ENCODE peak calls at places on chromosomes 16 and 17, in nine cellular contexts. A, P, R, H, F, W, S, M and Z are unnamed samples.

GRCh38 chr17:32490101-32490482 is 3.3 kb downstream of the CDK5R1 start:
- DNase-seq in A (no peak), P (no peak), R (no peak), H (no peak), F (no peak), W (no peak), S (no peak), M (no peak), Z (no peak)

GRCh38 chr17:74957935-74958549 is 14.5 kb downstream of the HID1 start:
- DNase-seq in A (peak; percentile 58), P (peak; percentile 74), R (peak; percentile 28), H (peak; percentile 92), F (peak; percentile 59), W (peak; percentile 78), S (peak; percentile 63), M (no peak), Z (peak; percentile 85)

GRCh38 chr16:52906271-52906670 is 146.4 kb downstream of the CHD9NB start:
- DNase-seq in A (no peak), P (no peak), R (no peak), H (no peak), F (no peak), W (no peak), S (no peak), M (no peak), Z (no peak)

GRCh38 chr17:51128089-51128488 is 7.4 kb upstream of the SPAG9 start:
- DNase-seq in A (no peak), P (no peak), R (no peak), H (no peak), F (no peak), W (no peak), S (peak; percentile 63), M (no peak), Z (no peak)

GRCh38 chr16:87407511-87408112 is 15.5 kb downstream of the MAP1LC3B start:
- DNase-seq in A (no peak), P (no peak), R (no peak), H (no peak), F (no peak), W (no peak), S (no peak), M (peak; percentile 84), Z (no peak)

GRCh38 chr17:79915850-79916430 is 76.7 kb upstream of the CBX4 start:
- DNase-seq in A (no peak), P (no peak), R (peak; percentile 28), H (peak; percentile 81), F (no peak), W (peak; percentile 52), S (peak; percentile 77), M (no peak), Z (no peak)

GRCh38 chr17:7313028-7313889 is 1.9 kb downstream of the GPS2 start:
- DNase-seq in A (no peak), P (no peak), R (peak; percentile 2), H (peak; percentile 57), F (no peak), W (no peak), S (peak; percentile 54), M (no peak), Z (peak; percentile 19)

GRCh38 chr17:30520436-30520835 is 43.2 kb downstream of the GOSR1 start:
- DNase-seq in A (no peak), P (no peak), R (peak; percentile 63), H (no peak), F (no peak), W (no peak), S (no peak), M (no peak), Z (no peak)

GRCh38 chr16:84423416-84423837 is 55.1 kb downstream of the ATP2C2 start:
- DNase-seq in A (no peak), P (no peak), R (peak; percentile 52), H (peak; percentile 50), F (no peak), W (no peak), S (peak; percentile 80), M (peak; percentile 11), Z (no peak)

GRCh38 chr17:78349831-78350631 is 9.8 kb downstream of the SOCS3 start:
- DNase-seq in A (no peak), P (no peak), R (no peak), H (no peak), F (no peak), W (no peak), S (no peak), M (no peak), Z (no peak)

GRCh38 chr17:79837888-79838540 is 1.2 kb downstream of the CBX4 start:
- DNase-seq in A (no peak), P (no peak), R (no peak), H (no peak), F (no peak), W (peak; percentile 34), S (no peak), M (no peak), Z (no peak)

GRCh38 chr16:11572301-11572995 is 14.3 kb downstream of the LITAF start:
- DNase-seq in A (no peak), P (no peak), R (no peak), H (no peak), F (no peak), W (no peak), S (no peak), M (no peak), Z (no peak)

GRCh38 chr16:21281698-21282389 is 3.8 kb upstream of the CRYM start:
- DNase-seq in A (no peak), P (no peak), R (no peak), H (no peak), F (no peak), W (no peak), S (no peak), M (no peak), Z (no peak)

GRCh38 chr17:28335959-28336871 is 654 bp downstream of the TNFAIP1 start:
- DNase-seq in A (no peak), P (peak; percentile 49), R (peak; percentile 94), H (peak; percentile 40), F (peak; percentile 34), W (peak; percentile 70), S (peak; percentile 85), M (no peak), Z (no peak)

GRCh38 chr17:49067163-49067562 is 65.4 kb upstream of the B4GALNT2 start:
- DNase-seq in A (no peak), P (no peak), R (no peak), H (no peak), F (no peak), W (no peak), S (no peak), M (no peak), Z (no peak)

GRCh38 chr16:70695351-70696070 is 9.7 kb upstream of the MTSS2 start:
- DNase-seq in A (no peak), P (no peak), R (no peak), H (no peak), F (no peak), W (no peak), S (peak; percentile 48), M (no peak), Z (no peak)

DNA sequence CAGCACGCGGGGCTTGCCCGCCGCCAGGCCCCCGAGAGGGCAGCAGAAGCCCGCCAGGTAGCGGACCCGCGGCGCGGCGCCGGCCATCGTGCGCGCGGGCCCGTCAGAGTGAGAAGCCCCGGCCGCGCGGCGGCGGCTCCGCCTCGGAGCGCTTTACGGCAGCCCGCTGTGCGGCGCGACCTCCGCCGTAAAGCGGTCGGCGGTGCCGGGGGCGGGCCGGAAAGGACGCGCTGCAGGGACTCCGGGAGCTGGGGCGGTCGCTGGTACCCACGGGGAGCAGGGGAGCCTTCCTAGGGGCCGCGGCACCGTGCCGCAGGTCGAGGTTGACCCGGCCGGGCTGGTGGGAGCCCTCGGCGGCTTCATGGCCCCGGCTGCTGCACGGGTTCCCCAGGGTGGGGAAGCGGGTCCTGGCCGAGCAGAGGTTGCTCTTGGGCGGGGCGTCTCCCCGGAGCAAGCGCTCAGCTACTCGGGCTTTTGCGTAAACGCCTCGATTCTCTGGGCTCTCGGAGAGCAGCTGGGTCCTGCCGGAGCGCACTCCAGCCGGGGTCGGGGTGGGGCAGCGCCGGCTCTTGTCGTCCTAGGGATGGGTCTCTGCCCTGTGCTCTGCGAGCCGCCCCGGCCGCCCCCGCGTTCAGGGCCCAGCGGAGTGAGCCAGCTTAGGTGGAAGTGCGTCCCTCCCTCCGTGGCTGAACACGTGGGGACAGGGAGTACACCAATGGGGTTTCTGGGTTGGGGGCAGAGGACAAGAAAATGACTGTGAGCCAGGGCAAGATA is at the start of gene FAAP100:
- DNase-seq in A (peak; percentile 58), P (peak; percentile 82), R (peak; percentile 72), H (peak; percentile 83), F (peak; percentile 67), W (peak; percentile 80), S (peak; percentile 89), M (peak; percentile 30), Z (peak; percentile 97)
- TF ChIP-seq POLR2A in A (peak; percentile 82), P (peak; percentile 80), R (peak; percentile 65), H (peak; percentile 85), F (peak; percentile 59), W (no peak), S (peak; percentile 72), M (peak; percentile 84), Z (peak; percentile 89)

DNA sequence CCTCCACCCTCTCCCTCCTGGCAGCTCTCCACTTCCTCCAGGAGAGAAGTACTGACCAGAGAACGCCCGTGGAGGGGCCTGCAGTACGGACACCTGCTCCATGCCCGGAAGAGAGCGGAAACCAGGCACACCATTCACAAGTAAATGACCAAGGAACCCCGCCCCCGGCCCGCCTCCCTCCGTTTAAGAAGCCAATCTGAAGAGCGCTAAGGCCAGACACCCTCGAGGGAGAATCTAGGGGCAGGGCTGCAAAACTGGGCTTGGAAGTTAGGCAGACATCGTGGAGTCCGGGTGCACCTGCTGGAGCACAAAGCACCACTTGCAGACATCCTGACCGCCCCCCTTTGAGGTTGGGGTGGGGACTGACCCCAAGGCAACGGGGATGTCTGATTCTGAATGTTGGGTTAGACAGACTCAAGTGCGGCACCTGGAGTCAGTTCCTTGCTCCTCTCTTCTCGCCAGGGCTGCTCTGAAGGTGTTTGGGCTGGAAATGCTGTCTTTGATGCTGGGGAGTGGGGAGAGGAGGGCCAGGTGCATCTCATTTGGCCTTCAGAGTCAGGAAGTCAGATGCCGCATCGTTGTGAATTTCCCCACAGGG is 964 bp upstream of the FAAP100 start:
- DNase-seq in A (peak; percentile 70), P (peak; percentile 61), R (peak; percentile 66), H (peak; percentile 81), F (peak; percentile 73), W (peak; percentile 73), S (peak; percentile 92), M (peak; percentile 53), Z (peak; percentile 87)
- TF ChIP-seq POLR2A in A (no peak), P (no peak), R (peak; percentile 24), H (peak; percentile 16), F (no peak), W (no peak), S (peak; percentile 75), M (peak; percentile 36), Z (peak; percentile 75)

DNA sequence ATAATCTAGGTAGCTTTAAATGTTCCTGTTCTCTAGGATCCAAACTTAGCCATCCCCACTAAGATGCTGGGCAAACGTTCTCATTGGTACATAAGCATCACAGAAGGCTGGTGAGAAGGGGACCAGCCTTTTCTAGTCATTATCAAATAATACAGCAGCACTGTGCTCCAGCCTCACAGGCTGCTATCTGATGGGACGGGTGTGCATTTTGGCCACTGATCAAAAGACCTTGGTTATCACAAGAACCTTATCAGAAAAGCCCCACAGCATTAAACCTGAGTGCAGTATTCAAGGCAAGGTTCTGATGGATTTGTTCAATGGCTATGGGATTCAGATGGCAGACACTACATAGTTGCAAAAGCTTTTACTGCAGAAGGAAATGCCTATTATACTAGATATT is 19.1 kb upstream of the KPNB1 start:
- DNase-seq in A (no peak), P (no peak), R (no peak), H (no peak), F (no peak), W (no peak), S (no peak), M (no peak), Z (no peak)
- TF ChIP-seq POLR2A in A (no peak), P (no peak), R (no peak), H (no peak), F (no peak), W (no peak), S (no peak), M (no peak), Z (no peak)

GRCh38 chr17:5931611-5932010 is 138.6 kb upstream of the WSCD1 start:
- DNase-seq in A (no peak), P (no peak), R (no peak), H (no peak), F (no peak), W (no peak), S (no peak), M (no peak), Z (no peak)
- TF ChIP-seq POLR2A in A (no peak), P (no peak), R (no peak), H (no peak), F (no peak), W (no peak), S (no peak), M (no peak), Z (no peak)